ENCODE peak calls at places on chromosomes 16 and 17, in five cellular contexts. K is stimulated activated CD8-positive, alpha-beta memory T cell treated with anti-CD3 and anti-CD28 coated beads, Interleukin-2, amount 100 ng/mL, for 1 hour; G is astrocyte of the cerebellum; L is substantia nigra; N is dermis microvascular lymphatic vessel endothelial cell. E is an unnamed sample.

GRCh38 chr16:58853830-58854229 is 119.7 kb upstream of the GOT2 start:
- DNase-seq in N (no peak), L (no peak), G (no peak), K (no peak), E (no peak)

GRCh38 chr16:85428899-85429775 is 184.0 kb upstream of the GSE1 start:
- DNase-seq in N (no peak), L (no peak), K (no peak), G (no peak), E (no peak)

GRCh38 chr17:49488612-49489011 is 6.5 kb upstream of the NGFR start:
- DNase-seq in G (no peak), L (no peak), K (no peak), N (no peak), E (peak; percentile 35)

GRCh38 chr17:18860161-18860972 is 2.4 kb downstream of the PRPSAP2 start:
- DNase-seq in K (no peak), N (no peak), G (no peak), L (no peak), E (no peak)

GRCh38 chr17:39667262-39668140 is 752 bp upstream of the PNMT start:
- DNase-seq in G (no peak), L (no peak), K (no peak), N (no peak), E (no peak)

GRCh38 chr16:3190949-3191353 is 2.9 kb downstream of the OR1F1 start:
- DNase-seq in L (no peak), G (no peak), N (no peak), K (no peak), E (no peak)

GRCh38 chr16:83979456-83979855 is 11.4 kb downstream of the NECAB2 start:
- DNase-seq in G (no peak), N (no peak), L (no peak), K (no peak), E (no peak)

GRCh38 chr16:81652798-81653505 is 126.1 kb upstream of the PLCG2 start:
- DNase-seq in K (no peak), L (no peak), N (no peak), G (no peak), E (no peak)

GRCh38 chr16:55452996-55453395 is 26.0 kb upstream of the MMP2 start:
- DNase-seq in G (no peak), N (no peak), K (no peak), L (no peak), E (no peak)

GRCh38 chr17:81582769-81583168 is 30.6 kb upstream of the FAAP100 start:
- DNase-seq in K (no peak), N (no peak), G (no peak), L (no peak), E (no peak)

GRCh38 chr16:85208643-85209520 is 96.6 kb upstream of the CIBAR2 start:
- DNase-seq in G (no peak), K (no peak), L (no peak), N (no peak), E (no peak)

GRCh38 chr17:31132977-31133376 is 38.2 kb downstream of the NF1 start:
- DNase-seq in K (no peak), G (no peak), L (no peak), N (no peak), E (no peak)

GRCh38 chr17:28018439-28019070 is 23.9 kb upstream of the NLK start:
- DNase-seq in N (no peak), G (no peak), K (no peak), L (no peak), E (peak; percentile 31)

GRCh38 chr16:89155851-89156739 is 15.5 kb upstream of the CDH15 start:
- DNase-seq in N (no peak), L (no peak), G (no peak), K (no peak), E (no peak)

GRCh38 chr17:74712756-74713155 is at the start of gene CD300LF:
- DNase-seq in L (no peak), N (no peak), K (no peak), G (no peak), E (no peak)

GRCh38 chr16:22977294-22977697 is 163.3 kb downstream of the HS3ST2 start:
- DNase-seq in K (no peak), L (no peak), N (peak; percentile 4), G (no peak), E (no peak)

GRCh38 chr17:39769974-39770587 is 32.3 kb downstream of the GRB7 start:
- DNase-seq in K (no peak), N (no peak), G (peak; percentile 43), L (no peak), E (no peak)

E was measured in heart right ventricle.